ENCODE peak calls at places on chromosomes 5 and 9, in seven cellular contexts. J is fibroblast of mammary gland; T is psoas muscle; Q is H9; X is glomerular endothelial cell; W is CD8-positive, alpha-beta T cell; G is activated CD4-positive, CD25-positive, alpha-beta regulatory T cell treated with anti-CD3 and anti-CD28 coated beads, Interleukin-2, amount 50 U/mL, for 72 hours. H is an unnamed sample.

GRCh38 chr5:864492-865167 is 13.8 kb upstream of the ZDHHC11 start:
- DNase-seq in J (peak; percentile 34), T (peak; percentile 36), Q (no peak), X (no peak), W (no peak), G (no peak), H (no peak)

GRCh38 chr9:86562691-86563090 is 208.5 kb upstream of the TUT7 start:
- DNase-seq in J (no peak), T (no peak), Q (no peak), X (no peak), W (no peak), G (no peak), H (no peak)

GRCh38 chr5:10719965-10720364 is 41.1 kb downstream of the DAP start:
- DNase-seq in J (peak; percentile 98), T (no peak), Q (no peak), X (peak; percentile 69), W (no peak), G (no peak), H (no peak)

GRCh38 chr5:173205921-173206320 is 29.1 kb downstream of the NKX2-5 start:
- DNase-seq in J (no peak), T (no peak), Q (no peak), X (no peak), W (no peak), G (no peak), H (no peak)

GRCh38 chr5:11239261-11239660 is 478.2 kb upstream of the DAP start:
- DNase-seq in J (no peak), T (no peak), Q (no peak), X (no peak), W (no peak), G (no peak), H (no peak)

GRCh38 chr5:54304031-54304430 is 6.3 kb downstream of the ARL15 start:
- DNase-seq in J (no peak), T (no peak), Q (no peak), X (no peak), W (no peak), G (no peak), H (no peak)

GRCh38 chr9:110316255-110316921 is 21.3 kb downstream of the TXNDC8 start:
- DNase-seq in J (peak; percentile 23), T (no peak), Q (no peak), X (no peak), W (no peak), G (no peak), H (no peak)

GRCh38 chr9:79660615-79661014 is 88.8 kb downstream of the TLE4 start:
- DNase-seq in J (no peak), T (no peak), Q (no peak), X (no peak), W (no peak), G (no peak), H (no peak)

GRCh38 chr9:123564652-123565051 is 208.7 kb downstream of the CRB2 start:
- DNase-seq in J (no peak), T (no peak), Q (no peak), X (no peak), W (no peak), G (no peak), H (no peak)

GRCh38 chr5:139658501-139658927 is 10.4 kb downstream of the CXXC5 start:
- DNase-seq in J (peak; percentile 75), T (peak; percentile 83), Q (no peak), X (no peak), W (no peak), G (no peak), H (no peak)

GRCh38 chr9:3903273-3903672 is 377.5 kb upstream of the RFX3 start:
- DNase-seq in J (no peak), T (no peak), Q (no peak), X (no peak), W (no peak), G (no peak), H (no peak)

GRCh38 chr5:55450050-55450765 is 84.6 kb downstream of the PLPP1 start:
- DNase-seq in J (peak; percentile 64), T (no peak), Q (no peak), X (no peak), W (no peak), G (no peak), H (no peak)

GRCh38 chr9:35026671-35027070 is 37.1 kb downstream of the DNAJB5 start:
- DNase-seq in J (no peak), T (no peak), Q (no peak), X (no peak), W (no peak), G (no peak), H (no peak)

GRCh38 chr5:91632871-91633270 is 249.8 kb upstream of the ARRDC3 start:
- DNase-seq in J (no peak), T (no peak), Q (no peak), X (no peak), W (no peak), G (no peak), H (no peak)

GRCh38 chr5:3695818-3696217 is 100.2 kb downstream of the IRX1 start:
- DNase-seq in J (no peak), T (no peak), Q (no peak), X (no peak), W (no peak), G (no peak), H (no peak)

GRCh38 chr9:135671591-135672041 is 8.5 kb downstream of the LCN9 start:
- DNase-seq in J (no peak), T (peak; percentile 45), Q (peak; percentile 87), X (no peak), W (no peak), G (no peak), H (no peak)

GRCh38 chr9:134836406-134836970 is 44.1 kb upstream of the FCN2 start:
- DNase-seq in J (no peak), T (no peak), Q (no peak), X (no peak), W (no peak), G (no peak), H (no peak)

GRCh38 chr9:96342553-96343245 is 40.7 kb upstream of the HSD17B3 start:
- DNase-seq in J (no peak), T (no peak), Q (no peak), X (no peak), W (no peak), G (no peak), H (no peak)

GRCh38 chr9:13386935-13387667 is 107.6 kb upstream of the MPDZ start:
- DNase-seq in J (peak; percentile 97), T (no peak), Q (no peak), X (no peak), W (no peak), G (no peak), H (no peak)

GRCh38 chr5:140349244-140349643 is 2.8 kb upstream of the HBEGF start:
- DNase-seq in J (peak; percentile 22), T (no peak), Q (no peak), X (no peak), W (no peak), G (no peak), H (no peak)

GRCh38 chr5:169576181-169576598 is 7.4 kb upstream of the SPDL1 start:
- DNase-seq in J (peak; percentile 99), T (no peak), Q (no peak), X (no peak), W (no peak), G (no peak), H (no peak)

GRCh38 chr9:6567140-6567591 is 78.4 kb downstream of the GLDC start:
- DNase-seq in J (peak; percentile 98), T (no peak), Q (no peak), X (no peak), W (no peak), G (no peak), H (no peak)

GRCh38 chr5:33257807-33258491 is 182.8 kb upstream of the TARS1 start:
- DNase-seq in J (peak; percentile 93), T (no peak), Q (no peak), X (no peak), W (no peak), G (no peak), H (no peak)

GRCh38 chr5:135045488-135045887 is 11.5 kb upstream of the PITX1 start:
- DNase-seq in J (no peak), T (peak; percentile 28), Q (no peak), X (no peak), W (no peak), G (no peak), H (no peak)

GRCh38 chr9:34987160-34988040 is 2.1 kb upstream of the DNAJB5 start:
- DNase-seq in J (peak; percentile 52), T (no peak), Q (no peak), X (no peak), W (no peak), G (no peak), H (no peak)

GRCh38 chr5:103207653-103208052 is 50.9 kb upstream of the MACIR start:
- DNase-seq in J (peak; percentile 13), T (no peak), Q (no peak), X (no peak), W (no peak), G (no peak), H (no peak)

GRCh38 chr9:124553738-124554137 is 46.5 kb upstream of the NR5A1 start:
- DNase-seq in J (peak; percentile 46), T (no peak), Q (no peak), X (no peak), W (no peak), G (no peak), H (no peak)

GRCh38 chr9:128689820-128690683 is 1.0 kb downstream of the SET start:
- DNase-seq in J (peak; percentile 36), T (peak; percentile 67), Q (peak; percentile 45), X (no peak), W (peak; percentile 68), G (peak; percentile 45), H (peak; percentile 56)

GRCh38 chr5:133421394-133421793 is 190.9 kb downstream of the FSTL4 start:
- DNase-seq in J (peak; percentile 10), T (no peak), Q (peak; percentile 69), X (peak; percentile 20), W (no peak), G (no peak), H (no peak)

GRCh38 chr5:45741110-45741509 is 44.9 kb upstream of the HCN1 start:
- DNase-seq in J (no peak), T (no peak), Q (peak; percentile 31), X (no peak), W (no peak), G (no peak), H (no peak)

GRCh38 chr5:145787996-145788395 is 47.1 kb downstream of the PRELID2 start:
- DNase-seq in J (no peak), T (no peak), Q (no peak), X (no peak), W (no peak), G (no peak), H (no peak)

GRCh38 chr5:64506567-64507321 is 929 bp downstream of the RGS7BP start:
- DNase-seq in J (peak; percentile 20), T (no peak), Q (peak; percentile 63), X (no peak), W (no peak), G (no peak), H (no peak)

GRCh38 chr5:175652741-175653663 is 4.9 kb upstream of the HRH2 start:
- DNase-seq in J (no peak), T (no peak), Q (no peak), X (no peak), W (peak; percentile 76), G (peak; percentile 64), H (peak; percentile 59)

GRCh38 chr5:86858452-86858851 is 240.7 kb downstream of the COX7C start:
- DNase-seq in J (no peak), T (no peak), Q (no peak), X (no peak), W (no peak), G (no peak), H (no peak)